ENCODE peak calls at places on chromosomes 4 and X, in seven cellular contexts. K is epithelial cell of prostate; F is stimulated activated CD8-positive, alpha-beta memory T cell treated with anti-CD3 and anti-CD28 coated beads, Interleukin-15, amount 100 ng/mL, for 1 hour; B is HT-29; J is Right ventricle myocardium superior; X is left lobe of liver; I is activated gamma-delta T cell treated with Interleukin-2 at 50 U/mL for 16 hours. P is an unnamed sample.

GRCh38 chrX:22118161-22118830 is 86.2 kb downstream of the PHEX start:
- DNase-seq in K (no peak), I (no peak), B (no peak), F (no peak), J (no peak), X (no peak), P (no peak)

GRCh38 chr4:155679343-155679742 is 12.7 kb downstream of the GUCY1A1 start:
- DNase-seq in X (no peak), K (peak; percentile 80), I (no peak), F (no peak), J (no peak), B (no peak), P (no peak)

GRCh38 chr4:56958111-56958517 is 19.3 kb downstream of the NOA1 start:
- DNase-seq in J (peak; percentile 87), X (peak; percentile 68), B (no peak), I (no peak), F (no peak), K (peak; percentile 86), P (no peak)

GRCh38 chr4:117560329-117560728 is 474.0 kb upstream of the NDST3 start:
- DNase-seq in K (no peak), F (no peak), B (peak; percentile 42), I (no peak), X (no peak), J (no peak), P (no peak)

GRCh38 chrX:131783555-131784338 is 239.4 kb upstream of the STK26 start:
- DNase-seq in J (no peak), B (peak; percentile 97), K (no peak), I (peak; percentile 73), F (no peak), X (no peak), P (no peak)

GRCh38 chrX:154412468-154412867 is 1.1 kb downstream of the TAFAZZIN start:
- DNase-seq in K (no peak), B (no peak), J (peak; percentile 49), X (no peak), F (no peak), I (no peak), P (no peak)

GRCh38 chr4:122798101-122798500 is 28.5 kb upstream of the FGF2 start:
- DNase-seq in K (peak; percentile 69), X (no peak), I (no peak), J (peak; percentile 47), F (no peak), B (peak; percentile 25), P (no peak)

GRCh38 chr4:153497988-153498967 is 32.1 kb downstream of the TMEM131L start:
- DNase-seq in F (no peak), I (no peak), X (no peak), B (no peak), K (no peak), J (no peak), P (no peak)

GRCh38 chr4:95091272-95091671 is 333.5 kb downstream of the BMPR1B start:
- DNase-seq in X (no peak), J (no peak), F (no peak), I (no peak), K (no peak), B (no peak), P (no peak)